ENCODE peak calls at places on chromosomes 7 and 10, in ten cellular contexts. L is lower lobe of right lung, X is cardiac fibroblast, N is endodermal cell, Q is mesothelial cell of epicardium, D is AG09319, B is GM06990, P is heart left ventricle, O is mammary epithelial cell, U is AG09309. J is an unnamed sample.

GRCh38 chr7:99789441-99790070 is 5.6 kb upstream of the CYP3A4 start:
- DNase-seq in L (no peak), X (no peak), N (no peak), Q (no peak), D (no peak), B (no peak), P (no peak), O (peak), U (peak), J (no peak)

GRCh38 chr10:113610636-113611601 is 52.9 kb downstream of the NRAP start:
- DNase-seq in L (no peak), X (no peak), N (peak), Q (no peak), D (no peak), B (no peak), P (peak), O (no peak), U (no peak), J (no peak)

GRCh38 chr10:52703898-52704297 is 68.7 kb downstream of the MBL2 start:
- DNase-seq in L (no peak), X (no peak), N (no peak), Q (no peak), D (no peak), B (peak), P (no peak), O (no peak), U (no peak), J (no peak)

GRCh38 chr10:104966563-104967280 is 325.6 kb downstream of the SORCS3 start:
- DNase-seq in L (no peak), X (no peak), N (no peak), Q (no peak), D (no peak), B (no peak), P (no peak), O (no peak), U (no peak), J (no peak)

GRCh38 chr10:11612004-11613001 is 853 bp upstream of the USP6NL start:
- DNase-seq in L (no peak), X (peak), N (no peak), Q (no peak), D (no peak), B (no peak), P (no peak), O (peak), U (no peak), J (no peak)

GRCh38 chr10:44300666-44301649 is 83.9 kb downstream of the CXCL12 start:
- DNase-seq in L (no peak), X (peak), N (no peak), Q (no peak), D (peak), B (peak), P (peak), O (peak), U (peak), J (no peak)

GRCh38 chr7:130941322-130942210 is 207.6 kb upstream of the KLF14 start:
- DNase-seq in L (peak), X (peak), N (no peak), Q (no peak), D (no peak), B (no peak), P (peak), O (peak), U (no peak), J (no peak)

GRCh38 chr10:44470779-44471178 is 85.9 kb upstream of the CXCL12 start:
- DNase-seq in L (no peak), X (peak), N (no peak), Q (no peak), D (no peak), B (no peak), P (no peak), O (no peak), U (no peak), J (no peak)

GRCh38 chr7:95859434-95859833 is 87.1 kb downstream of the DYNC1I1 start:
- DNase-seq in L (no peak), X (peak), N (peak), Q (peak), D (no peak), B (no peak), P (no peak), O (peak), U (peak), J (no peak)

GRCh38 chr7:152649220-152649619 is 26.7 kb downstream of the XRCC2 start:
- DNase-seq in L (no peak), X (no peak), N (no peak), Q (no peak), D (no peak), B (no peak), P (no peak), O (no peak), U (no peak), J (no peak)

GRCh38 chr7:87047-87446 is 105.3 kb upstream of the FAM20C start:
- DNase-seq in L (no peak), X (no peak), N (peak), Q (peak), D (no peak), B (no peak), P (no peak), O (no peak), U (no peak), J (no peak)

GRCh38 chr7:122304604-122304975 is at the start of gene FEZF1:
- DNase-seq in L (peak), X (no peak), N (peak), Q (no peak), D (no peak), B (no peak), P (no peak), O (no peak), U (no peak), J (no peak)

GRCh38 chr7:105673367-105674188 is 92.3 kb upstream of the EFCAB10 start:
- DNase-seq in L (peak), X (no peak), N (peak), Q (no peak), D (no peak), B (no peak), P (peak), O (peak), U (no peak), J (no peak)

GRCh38 chr7:135385209-135385608 is 124.7 kb downstream of the CNOT4 start:
- DNase-seq in L (no peak), X (peak), N (no peak), Q (no peak), D (no peak), B (no peak), P (peak), O (peak), U (no peak), J (no peak)

GRCh38 chr10:113854757-113855626 is 531 bp downstream of the NHLRC2 start:
- DNase-seq in L (peak), X (peak), N (peak), Q (peak), D (no peak), B (peak), P (peak), O (peak), U (no peak), J (peak)

GRCh38 chr7:110590415-110590814 is 500.5 kb upstream of the LRRN3 start:
- DNase-seq in L (peak), X (no peak), N (peak), Q (no peak), D (no peak), B (no peak), P (no peak), O (no peak), U (no peak), J (no peak)

GRCh38 chr10:323651-324293 is 188.5 kb downstream of the ZMYND11 start:
- DNase-seq in L (peak), X (peak), N (no peak), Q (no peak), D (peak), B (peak), P (peak), O (peak), U (peak), J (peak)

GRCh38 chr7:74627699-74628411 is 29.7 kb upstream of the GTF2I start:
- DNase-seq in L (peak), X (peak), N (peak), Q (no peak), D (peak), B (no peak), P (peak), O (no peak), U (peak), J (no peak)

GRCh38 chr7:156903232-156903909 is 10.4 kb upstream of the LMBR1 start:
- DNase-seq in L (no peak), X (peak), N (no peak), Q (no peak), D (no peak), B (no peak), P (peak), O (peak), U (no peak), J (no peak)

GRCh38 chr7:37732253-37732652 is 48.7 kb downstream of the GPR141 start:
- DNase-seq in L (no peak), X (peak), N (peak), Q (no peak), D (no peak), B (peak), P (no peak), O (peak), U (no peak), J (peak)

GRCh38 chr7:107995184-107996071 is 7.5 kb downstream of the LAMB1 start:
- DNase-seq in L (no peak), X (peak), N (peak), Q (no peak), D (peak), B (no peak), P (peak), O (peak), U (no peak), J (no peak)

GRCh38 chr10:14910953-14911352 is 32.3 kb downstream of the SUV39H2 start:
- DNase-seq in L (no peak), X (no peak), N (no peak), Q (no peak), D (no peak), B (no peak), P (no peak), O (no peak), U (no peak), J (no peak)

GRCh38 chr10:78937800-78938694 is 130.7 kb upstream of the ZMIZ1 start:
- DNase-seq in L (no peak), X (peak), N (peak), Q (no peak), D (no peak), B (no peak), P (no peak), O (no peak), U (no peak), J (peak)
- TF ChIP-seq CTCF in L (peak), X (no peak), N (peak), Q (no peak), D (no peak), B (peak), P (no peak), O (no peak), U (no peak), J (no peak)

DNA sequence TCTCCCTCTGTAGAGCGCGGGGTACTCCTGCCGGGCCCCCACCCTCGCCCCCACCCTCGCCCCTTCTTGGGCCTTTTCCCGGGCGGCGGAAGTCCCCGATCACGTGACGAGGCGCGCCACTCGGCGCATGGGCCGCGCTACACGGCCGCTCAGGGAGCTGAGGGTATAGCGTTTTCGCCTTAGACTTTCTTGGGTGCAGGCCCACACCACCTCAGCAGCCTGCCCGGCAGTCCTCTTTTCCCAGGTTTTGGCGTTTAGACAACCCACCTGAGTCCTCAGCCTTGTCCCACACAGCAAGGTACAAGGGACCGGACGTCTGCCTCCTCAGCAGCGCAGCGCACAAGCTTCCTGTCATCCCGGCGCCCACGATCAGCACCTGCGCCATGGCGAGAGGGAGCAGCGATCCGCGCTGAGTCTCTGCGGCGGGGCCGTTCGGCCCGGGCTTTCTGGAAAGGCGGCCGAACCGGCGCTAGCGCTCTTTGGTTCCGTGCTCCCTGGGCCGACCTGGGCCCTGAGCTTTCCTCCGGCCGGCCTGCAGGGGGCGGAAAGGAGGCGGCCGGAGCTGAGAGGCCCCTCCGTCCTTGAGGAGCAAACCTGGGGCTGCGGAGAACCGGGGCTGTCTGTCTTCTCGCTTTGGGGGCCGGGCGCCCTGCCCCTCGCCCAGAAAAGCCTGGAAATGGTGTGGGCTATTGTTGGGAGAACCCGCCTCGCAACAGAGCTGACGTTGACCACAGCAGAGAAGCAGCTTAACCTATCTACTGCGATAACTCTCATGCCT is at the start of gene RNLS:
- DNase-seq in L (peak), X (peak), N (peak), Q (peak), D (no peak), B (peak), P (peak), O (peak), U (no peak), J (peak)
- TF ChIP-seq CTCF in L (peak), X (peak), N (peak), Q (peak), D (peak), B (peak), P (peak), O (peak), U (peak), J (peak)

GRCh38 chr7:45891462-45892402 is 3.4 kb downstream of the IGFBP1 start:
- DNase-seq in L (no peak), X (no peak), N (no peak), Q (no peak), D (no peak), B (no peak), P (no peak), O (no peak), U (no peak), J (no peak)
- TF ChIP-seq CTCF in L (no peak), X (no peak), N (no peak), Q (peak), D (no peak), B (no peak), P (no peak), O (no peak), U (no peak), J (no peak)

DNA sequence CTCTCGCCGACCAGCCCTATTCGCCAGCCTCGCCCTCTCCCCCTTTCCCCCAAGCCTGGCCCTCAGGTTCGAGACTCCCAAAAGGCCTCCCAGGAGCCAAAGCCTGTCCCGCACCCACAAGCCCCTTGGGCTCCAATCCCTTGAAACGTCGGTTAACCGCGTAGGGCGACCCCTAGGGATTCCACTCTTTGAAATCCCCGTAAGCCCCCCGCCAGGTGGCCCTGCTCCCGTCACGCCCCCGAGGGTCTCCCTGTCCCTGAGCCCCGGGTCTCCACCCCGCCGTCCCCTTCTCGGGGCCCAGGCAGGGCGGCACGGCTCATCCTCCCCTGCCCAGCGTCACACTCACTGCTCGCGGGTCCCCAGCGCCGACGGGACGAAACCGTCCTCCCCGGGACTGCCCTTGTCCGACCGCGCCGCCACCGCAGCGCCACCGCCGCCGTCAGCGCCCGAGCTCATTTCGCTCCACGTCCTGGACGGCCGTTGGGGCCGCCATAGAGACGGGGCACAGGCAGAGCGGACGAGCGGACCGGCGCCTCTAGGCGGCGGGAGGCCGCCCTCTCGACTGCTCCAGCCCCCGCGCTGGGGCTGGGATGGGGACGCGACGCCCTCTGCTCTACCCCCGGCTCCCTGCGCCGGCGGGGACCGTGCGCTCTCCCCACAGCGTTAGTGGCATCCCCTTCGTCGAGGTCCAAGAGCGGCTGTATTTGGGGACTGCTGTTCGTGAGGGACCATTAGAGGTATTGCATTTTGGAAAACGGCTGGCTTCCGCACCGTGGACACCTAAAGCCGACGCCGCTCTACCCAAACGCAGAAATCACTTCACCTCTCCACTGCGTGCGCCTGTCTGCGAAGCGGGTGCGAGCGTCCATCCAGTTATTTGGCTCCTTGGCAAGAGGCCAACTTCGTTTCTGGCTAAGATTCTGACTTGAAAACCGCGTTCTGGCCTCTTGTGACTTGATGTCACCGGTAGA is at the start of gene EEF1AKMT2:
- DNase-seq in L (peak), X (peak), N (peak), Q (peak), D (peak), B (peak), P (peak), O (peak), U (peak), J (peak)
- TF ChIP-seq CTCF in L (peak), X (peak), N (peak), Q (peak), D (no peak), B (peak), P (peak), O (no peak), U (no peak), J (no peak)

GRCh38 chr10:58918887-58919286 is 257.6 kb upstream of the PHYHIPL start:
- DNase-seq in L (no peak), X (no peak), N (no peak), Q (no peak), D (no peak), B (no peak), P (no peak), O (no peak), U (no peak), J (peak)
- TF ChIP-seq CTCF in L (no peak), X (no peak), N (no peak), Q (no peak), D (no peak), B (no peak), P (no peak), O (no peak), U (no peak), J (no peak)

J was measured in GM13976.